ENCODE peak calls at places on chromosomes 12 and 14, in seven cellular contexts. X, F, E, H, U, W and Y are unnamed samples.

GRCh38 chr12:3607039-3607719 is 116.2 kb downstream of the PRMT8 start:
- DNase-seq in X (no peak), F (no peak), E (no peak), H (no peak), U (peak; percentile 3), W (no peak), Y (no peak)

GRCh38 chr14:102316048-102316745 is 3.3 kb upstream of the ZNF839 start:
- DNase-seq in X (peak; percentile 81), F (peak; percentile 78), E (peak; percentile 78), H (peak; percentile 34), U (peak; percentile 67), W (no peak), Y (peak; percentile 30)

GRCh38 chr14:68807148-68807600 is 14.3 kb upstream of the ZFP36L1 start:
- DNase-seq in X (peak; percentile 92), F (peak; percentile 89), E (no peak), H (peak; percentile 77), U (peak; percentile 97), W (peak; percentile 71), Y (no peak)

GRCh38 chr12:39571351-39571750 is 48.3 kb downstream of the ABCD2 start:
- DNase-seq in X (no peak), F (no peak), E (no peak), H (no peak), U (no peak), W (no peak), Y (no peak)

GRCh38 chr12:60014441-60014840 is 418.6 kb downstream of the SLC16A7 start:
- DNase-seq in X (no peak), F (no peak), E (no peak), H (no peak), U (no peak), W (no peak), Y (no peak)

GRCh38 chr14:95023115-95023514 is 134.2 kb downstream of the DICER1 start:
- DNase-seq in X (no peak), F (no peak), E (no peak), H (no peak), U (no peak), W (no peak), Y (no peak)

GRCh38 chr12:46442239-46442638 is 69.7 kb upstream of the SLC38A2 start:
- DNase-seq in X (peak; percentile 63), F (peak; percentile 39), E (no peak), H (no peak), U (peak; percentile 48), W (peak; percentile 65), Y (no peak)

GRCh38 chr12:66903782-66904396 is 225.0 kb upstream of the GRIP1 start:
- DNase-seq in X (no peak), F (no peak), E (no peak), H (peak; percentile 21), U (no peak), W (no peak), Y (no peak)

GRCh38 chr14:26088260-26088659 is 509.6 kb downstream of the NOVA1 start:
- DNase-seq in X (no peak), F (no peak), E (no peak), H (no peak), U (no peak), W (no peak), Y (no peak)

GRCh38 chr12:45933504-45933903 is 56.9 kb downstream of the SCAF11 start:
- DNase-seq in X (no peak), F (no peak), E (no peak), H (no peak), U (no peak), W (no peak), Y (no peak)

GRCh38 chr14:75911883-75912282 is 69.9 kb downstream of the TGFB3 start:
- DNase-seq in X (peak; percentile 79), F (no peak), E (no peak), H (no peak), U (no peak), W (peak; percentile 55), Y (no peak)

GRCh38 chr12:120475643-120476042 is 6.1 kb upstream of the SRSF9 start:
- DNase-seq in X (no peak), F (no peak), E (no peak), H (no peak), U (no peak), W (no peak), Y (no peak)

GRCh38 chr12:120470150-120470817 is 736 bp upstream of the SRSF9 start:
- DNase-seq in X (peak; percentile 19), F (peak; percentile 16), E (no peak), H (peak; percentile 34), U (peak; percentile 30), W (no peak), Y (no peak)

GRCh38 chr12:120474092-120474960 is 4.8 kb upstream of the SRSF9 start:
- DNase-seq in X (peak; percentile 65), F (peak; percentile 73), E (peak; percentile 42), H (no peak), U (peak; percentile 34), W (peak; percentile 69), Y (no peak)

GRCh38 chr12:120469450-120470149 is at the start of gene SRSF9:
- DNase-seq in X (peak; percentile 98), F (peak; percentile 97), E (peak; percentile 96), H (peak; percentile 98), U (peak; percentile 98), W (peak; percentile 98), Y (peak; percentile 99)

GRCh38 chr12:120472521-120472920 is 3.0 kb upstream of the SRSF9 start:
- DNase-seq in X (peak; percentile 18), F (peak; percentile 13), E (no peak), H (no peak), U (no peak), W (no peak), Y (no peak)
- H3K4me3 ChIP-seq in X (no peak overlapping the region), F (no peak overlapping the region), E (no peak overlapping the region), H (no peak overlapping the region), U (no peak overlapping the region), W (no peak overlapping the region), Y (no peak overlapping the region)

GRCh38 chr14:24881496-24881895 is 168.5 kb downstream of the STXBP6 start:
- DNase-seq in X (no peak), F (no peak), E (no peak), H (no peak), U (no peak), W (no peak), Y (no peak)
- TF ChIP-seq CTCF in X (no peak), F (no peak), E (no peak), H (no peak), U (no peak), W (no peak), Y (no peak)

GRCh38 chr12:118727196-118727595 is 254.1 kb upstream of the SRRM4 start:
- DNase-seq in X (no peak), F (no peak), E (no peak), H (no peak), U (no peak), W (no peak), Y (no peak)
- H3K4me3 ChIP-seq in X (no peak overlapping the region), F (no peak overlapping the region), E (no peak overlapping the region), H (no peak overlapping the region), U (no peak overlapping the region), W (no peak overlapping the region), Y (no peak overlapping the region)

DNA sequence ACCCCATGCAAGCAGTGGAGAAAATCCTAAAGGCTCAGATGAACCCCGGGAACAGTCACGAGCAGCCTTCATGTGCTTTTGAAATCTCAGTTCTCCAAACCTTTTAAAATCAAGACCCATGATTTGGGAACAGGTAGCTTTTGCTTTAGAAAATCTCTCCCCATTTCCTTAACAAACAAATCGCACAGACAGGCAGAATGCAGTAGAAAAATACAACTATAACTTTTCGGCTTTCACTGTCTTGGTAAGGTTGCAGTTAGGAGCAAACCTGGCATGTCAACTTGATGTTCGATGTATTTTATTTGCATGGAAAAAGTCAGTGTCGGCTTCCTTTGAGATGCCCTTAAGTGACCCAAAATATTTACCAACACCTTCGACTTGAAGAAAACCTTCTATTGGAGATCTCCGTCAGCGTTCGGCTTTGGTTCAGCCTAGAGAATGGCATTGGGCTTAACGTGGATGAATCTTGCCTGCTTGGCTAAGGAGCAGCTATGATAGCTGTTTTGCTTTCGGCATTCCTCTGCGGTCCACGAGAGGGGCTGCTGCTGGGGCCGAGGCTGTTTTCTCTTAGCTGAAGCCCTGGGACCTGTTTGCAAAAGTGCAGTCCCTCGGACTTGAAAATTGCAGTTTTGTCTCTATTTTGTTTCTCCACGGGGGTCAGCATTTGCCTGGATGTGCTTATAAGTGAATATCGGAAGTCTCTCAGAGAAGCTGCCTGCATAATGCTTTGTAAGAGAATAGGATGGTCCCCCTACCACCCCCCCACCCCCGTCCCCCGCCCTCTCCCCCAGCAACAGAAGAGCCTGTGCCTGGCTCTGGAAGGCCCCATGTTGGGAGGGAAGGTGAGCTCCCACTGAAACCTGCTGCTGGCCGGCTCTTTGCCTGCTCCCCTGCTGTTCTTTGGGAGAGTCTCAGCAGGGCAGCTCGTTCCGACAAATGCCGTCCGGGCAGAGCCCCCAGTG is 122.8 kb downstream of the AACS start:
- DNase-seq in X (no peak), F (no peak), E (no peak), H (no peak), U (no peak), W (peak; percentile 20), Y (no peak)
- TF ChIP-seq CTCF in X (no peak), F (no peak), E (no peak), H (no peak), U (no peak), W (no peak), Y (no peak)